ENCODE peak calls at places on chromosomes 3 and 15, in ten cellular contexts. One of them, this sample, is unnamed.

GRCh38 chr15:89023311-89023961 is 64.8 kb upstream of the ABHD2 start:
- DNase-seq in NCI-H774: no peak
- DNase-seq in ACHN: no peak
- DNase-seq in NB4: no peak
- DNase-seq in left cardiac atrium: no peak
- DNase-seq in HS-5: no peak
- DNase-seq in stimulated activated CD4-positive, alpha-beta T cell treated with anti-CD3 and anti-CD28 coated beads, Interleukin-2, amount 100 ng/mL, for 48 hours: no peak
- DNase-seq in body of pancreas: no peak
- DNase-seq in AG04450: no peak
- DNase-seq in stimulated activated CD8-positive, alpha-beta memory T cell treated with anti-CD3 and anti-CD28 coated beads, Interleukin-7, amount 100 ng/mL, for 24 hours: no peak
- DNase-seq in this sample: no peak

GRCh38 chr3:194439915-194440550 is 41.0 kb upstream of the GP5 start:
- DNase-seq in NCI-H774: peak; percentile 96
- DNase-seq in ACHN: no peak
- DNase-seq in NB4: no peak
- DNase-seq in left cardiac atrium: no peak
- DNase-seq in HS-5: no peak
- DNase-seq in stimulated activated CD4-positive, alpha-beta T cell treated with anti-CD3 and anti-CD28 coated beads, Interleukin-2, amount 100 ng/mL, for 48 hours: no peak
- DNase-seq in body of pancreas: no peak
- DNase-seq in AG04450: no peak
- DNase-seq in stimulated activated CD8-positive, alpha-beta memory T cell treated with anti-CD3 and anti-CD28 coated beads, Interleukin-7, amount 100 ng/mL, for 24 hours: no peak
- DNase-seq in this sample: no peak

GRCh38 chr15:98799991-98800390 is 151.7 kb downstream of the IGF1R start:
- DNase-seq in NCI-H774: no peak
- DNase-seq in ACHN: no peak
- DNase-seq in NB4: peak; percentile 26
- DNase-seq in left cardiac atrium: no peak
- DNase-seq in HS-5: no peak
- DNase-seq in stimulated activated CD4-positive, alpha-beta T cell treated with anti-CD3 and anti-CD28 coated beads, Interleukin-2, amount 100 ng/mL, for 48 hours: no peak
- DNase-seq in body of pancreas: no peak
- DNase-seq in AG04450: no peak
- DNase-seq in stimulated activated CD8-positive, alpha-beta memory T cell treated with anti-CD3 and anti-CD28 coated beads, Interleukin-7, amount 100 ng/mL, for 24 hours: no peak
- DNase-seq in this sample: no peak

GRCh38 chr3:7657214-7658112 is 796.5 kb downstream of the GRM7 start:
- DNase-seq in NCI-H774: no peak
- DNase-seq in ACHN: no peak
- DNase-seq in NB4: no peak
- DNase-seq in left cardiac atrium: no peak
- DNase-seq in HS-5: no peak
- DNase-seq in stimulated activated CD4-positive, alpha-beta T cell treated with anti-CD3 and anti-CD28 coated beads, Interleukin-2, amount 100 ng/mL, for 48 hours: no peak
- DNase-seq in body of pancreas: no peak
- DNase-seq in AG04450: no peak
- DNase-seq in stimulated activated CD8-positive, alpha-beta memory T cell treated with anti-CD3 and anti-CD28 coated beads, Interleukin-7, amount 100 ng/mL, for 24 hours: no peak
- DNase-seq in this sample: no peak

GRCh38 chr15:24146251-24146650 is 459.1 kb upstream of the NDN start:
- DNase-seq in NCI-H774: no peak
- DNase-seq in ACHN: no peak
- DNase-seq in NB4: no peak
- DNase-seq in left cardiac atrium: no peak
- DNase-seq in HS-5: no peak
- DNase-seq in stimulated activated CD4-positive, alpha-beta T cell treated with anti-CD3 and anti-CD28 coated beads, Interleukin-2, amount 100 ng/mL, for 48 hours: no peak
- DNase-seq in body of pancreas: no peak
- DNase-seq in AG04450: no peak
- DNase-seq in stimulated activated CD8-positive, alpha-beta memory T cell treated with anti-CD3 and anti-CD28 coated beads, Interleukin-7, amount 100 ng/mL, for 24 hours: no peak
- DNase-seq in this sample: no peak

GRCh38 chr3:28575100-28575747 is 226.6 kb upstream of the AZI2 start:
- DNase-seq in NCI-H774: peak; percentile 58
- DNase-seq in ACHN: no peak
- DNase-seq in NB4: no peak
- DNase-seq in left cardiac atrium: peak; percentile 23
- DNase-seq in HS-5: no peak
- DNase-seq in stimulated activated CD4-positive, alpha-beta T cell treated with anti-CD3 and anti-CD28 coated beads, Interleukin-2, amount 100 ng/mL, for 48 hours: no peak
- DNase-seq in body of pancreas: peak; percentile 27
- DNase-seq in AG04450: no peak
- DNase-seq in stimulated activated CD8-positive, alpha-beta memory T cell treated with anti-CD3 and anti-CD28 coated beads, Interleukin-7, amount 100 ng/mL, for 24 hours: no peak
- DNase-seq in this sample: peak; percentile 26

GRCh38 chr3:110521019-110521418 is 550.6 kb upstream of the NECTIN3 start:
- DNase-seq in NCI-H774: no peak
- DNase-seq in ACHN: no peak
- DNase-seq in NB4: no peak
- DNase-seq in left cardiac atrium: no peak
- DNase-seq in HS-5: peak; percentile 90
- DNase-seq in stimulated activated CD4-positive, alpha-beta T cell treated with anti-CD3 and anti-CD28 coated beads, Interleukin-2, amount 100 ng/mL, for 48 hours: no peak
- DNase-seq in body of pancreas: no peak
- DNase-seq in AG04450: peak; percentile 85
- DNase-seq in stimulated activated CD8-positive, alpha-beta memory T cell treated with anti-CD3 and anti-CD28 coated beads, Interleukin-7, amount 100 ng/mL, for 24 hours: no peak
- DNase-seq in this sample: no peak

GRCh38 chr15:74318376-74319137 is 48.9 kb downstream of the CYP11A1 start:
- DNase-seq in NCI-H774: peak; percentile 67
- DNase-seq in ACHN: no peak
- DNase-seq in NB4: peak; percentile 96
- DNase-seq in left cardiac atrium: no peak
- DNase-seq in HS-5: no peak
- DNase-seq in stimulated activated CD4-positive, alpha-beta T cell treated with anti-CD3 and anti-CD28 coated beads, Interleukin-2, amount 100 ng/mL, for 48 hours: no peak
- DNase-seq in body of pancreas: no peak
- DNase-seq in AG04450: no peak
- DNase-seq in stimulated activated CD8-positive, alpha-beta memory T cell treated with anti-CD3 and anti-CD28 coated beads, Interleukin-7, amount 100 ng/mL, for 24 hours: no peak
- DNase-seq in this sample: no peak

GRCh38 chr3:43699864-43700263 is 9.1 kb downstream of the ABHD5 start:
- DNase-seq in NCI-H774: no peak
- DNase-seq in ACHN: peak; percentile 39
- DNase-seq in NB4: no peak
- DNase-seq in left cardiac atrium: no peak
- DNase-seq in HS-5: no peak
- DNase-seq in stimulated activated CD4-positive, alpha-beta T cell treated with anti-CD3 and anti-CD28 coated beads, Interleukin-2, amount 100 ng/mL, for 48 hours: no peak
- DNase-seq in body of pancreas: no peak
- DNase-seq in AG04450: no peak
- DNase-seq in stimulated activated CD8-positive, alpha-beta memory T cell treated with anti-CD3 and anti-CD28 coated beads, Interleukin-7, amount 100 ng/mL, for 24 hours: no peak
- DNase-seq in this sample: no peak

GRCh38 chr3:169575381-169575780 is 88.1 kb downstream of the MECOM start:
- DNase-seq in NCI-H774: no peak
- DNase-seq in ACHN: no peak
- DNase-seq in NB4: no peak
- DNase-seq in left cardiac atrium: peak; percentile 58
- DNase-seq in HS-5: peak; percentile 60
- DNase-seq in stimulated activated CD4-positive, alpha-beta T cell treated with anti-CD3 and anti-CD28 coated beads, Interleukin-2, amount 100 ng/mL, for 48 hours: no peak
- DNase-seq in body of pancreas: no peak
- DNase-seq in AG04450: no peak
- DNase-seq in stimulated activated CD8-positive, alpha-beta memory T cell treated with anti-CD3 and anti-CD28 coated beads, Interleukin-7, amount 100 ng/mL, for 24 hours: no peak
- DNase-seq in this sample: peak; percentile 26

GRCh38 chr15:63628123-63628822 is 31.1 kb downstream of the FBXL22 start:
- DNase-seq in NCI-H774: no peak
- DNase-seq in ACHN: no peak
- DNase-seq in NB4: no peak
- DNase-seq in left cardiac atrium: no peak
- DNase-seq in HS-5: no peak
- DNase-seq in stimulated activated CD4-positive, alpha-beta T cell treated with anti-CD3 and anti-CD28 coated beads, Interleukin-2, amount 100 ng/mL, for 48 hours: no peak
- DNase-seq in body of pancreas: no peak
- DNase-seq in AG04450: no peak
- DNase-seq in stimulated activated CD8-positive, alpha-beta memory T cell treated with anti-CD3 and anti-CD28 coated beads, Interleukin-7, amount 100 ng/mL, for 24 hours: no peak
- DNase-seq in this sample: no peak

GRCh38 chr15:39333393-39333792 is 247.5 kb upstream of the THBS1 start:
- DNase-seq in NCI-H774: no peak
- DNase-seq in ACHN: no peak
- DNase-seq in NB4: no peak
- DNase-seq in left cardiac atrium: no peak
- DNase-seq in HS-5: no peak
- DNase-seq in stimulated activated CD4-positive, alpha-beta T cell treated with anti-CD3 and anti-CD28 coated beads, Interleukin-2, amount 100 ng/mL, for 48 hours: no peak
- DNase-seq in body of pancreas: no peak
- DNase-seq in AG04450: no peak
- DNase-seq in stimulated activated CD8-positive, alpha-beta memory T cell treated with anti-CD3 and anti-CD28 coated beads, Interleukin-7, amount 100 ng/mL, for 24 hours: no peak
- DNase-seq in this sample: no peak

GRCh38 chr3:193972816-193973215 is 163.1 kb upstream of the HES1 start:
- DNase-seq in NCI-H774: no peak
- DNase-seq in ACHN: no peak
- DNase-seq in NB4: no peak
- DNase-seq in left cardiac atrium: no peak
- DNase-seq in HS-5: no peak
- DNase-seq in stimulated activated CD4-positive, alpha-beta T cell treated with anti-CD3 and anti-CD28 coated beads, Interleukin-2, amount 100 ng/mL, for 48 hours: no peak
- DNase-seq in body of pancreas: no peak
- DNase-seq in AG04450: no peak
- DNase-seq in stimulated activated CD8-positive, alpha-beta memory T cell treated with anti-CD3 and anti-CD28 coated beads, Interleukin-7, amount 100 ng/mL, for 24 hours: no peak
- DNase-seq in this sample: no peak

GRCh38 chr3:46097691-46098241 is 70.5 kb upstream of the XCR1 start:
- DNase-seq in NCI-H774: no peak
- DNase-seq in ACHN: no peak
- DNase-seq in NB4: peak; percentile 98
- DNase-seq in left cardiac atrium: no peak
- DNase-seq in HS-5: no peak
- DNase-seq in stimulated activated CD4-positive, alpha-beta T cell treated with anti-CD3 and anti-CD28 coated beads, Interleukin-2, amount 100 ng/mL, for 48 hours: peak; percentile 35
- DNase-seq in body of pancreas: no peak
- DNase-seq in AG04450: no peak
- DNase-seq in stimulated activated CD8-positive, alpha-beta memory T cell treated with anti-CD3 and anti-CD28 coated beads, Interleukin-7, amount 100 ng/mL, for 24 hours: no peak
- DNase-seq in this sample: no peak

GRCh38 chr3:23455775-23456174 is 252.6 kb downstream of the UBE2E2 start:
- DNase-seq in NCI-H774: no peak
- DNase-seq in ACHN: no peak
- DNase-seq in NB4: peak; percentile 59
- DNase-seq in left cardiac atrium: no peak
- DNase-seq in HS-5: peak; percentile 44
- DNase-seq in stimulated activated CD4-positive, alpha-beta T cell treated with anti-CD3 and anti-CD28 coated beads, Interleukin-2, amount 100 ng/mL, for 48 hours: no peak
- DNase-seq in body of pancreas: no peak
- DNase-seq in AG04450: peak; percentile 39
- DNase-seq in stimulated activated CD8-positive, alpha-beta memory T cell treated with anti-CD3 and anti-CD28 coated beads, Interleukin-7, amount 100 ng/mL, for 24 hours: no peak
- DNase-seq in this sample: no peak

GRCh38 chr3:152113413-152113812 is 155.3 kb upstream of the MBNL1 start:
- DNase-seq in NCI-H774: no peak
- DNase-seq in ACHN: no peak
- DNase-seq in NB4: no peak
- DNase-seq in left cardiac atrium: no peak
- DNase-seq in HS-5: no peak
- DNase-seq in stimulated activated CD4-positive, alpha-beta T cell treated with anti-CD3 and anti-CD28 coated beads, Interleukin-2, amount 100 ng/mL, for 48 hours: no peak
- DNase-seq in body of pancreas: no peak
- DNase-seq in AG04450: no peak
- DNase-seq in stimulated activated CD8-positive, alpha-beta memory T cell treated with anti-CD3 and anti-CD28 coated beads, Interleukin-7, amount 100 ng/mL, for 24 hours: no peak
- DNase-seq in this sample: no peak

GRCh38 chr3:135618123-135618522 is 347.4 kb upstream of the PPP2R3A start:
- DNase-seq in NCI-H774: peak; percentile 25
- DNase-seq in ACHN: no peak
- DNase-seq in NB4: no peak
- DNase-seq in left cardiac atrium: no peak
- DNase-seq in HS-5: no peak
- DNase-seq in stimulated activated CD4-positive, alpha-beta T cell treated with anti-CD3 and anti-CD28 coated beads, Interleukin-2, amount 100 ng/mL, for 48 hours: no peak
- DNase-seq in body of pancreas: no peak
- DNase-seq in AG04450: no peak
- DNase-seq in stimulated activated CD8-positive, alpha-beta memory T cell treated with anti-CD3 and anti-CD28 coated beads, Interleukin-7, amount 100 ng/mL, for 24 hours: no peak
- DNase-seq in this sample: no peak

GRCh38 chr3:87191175-87191574 is 35.9 kb upstream of the CHMP2B start:
- DNase-seq in NCI-H774: no peak
- DNase-seq in ACHN: no peak
- DNase-seq in NB4: no peak
- DNase-seq in left cardiac atrium: no peak
- DNase-seq in HS-5: no peak
- DNase-seq in stimulated activated CD4-positive, alpha-beta T cell treated with anti-CD3 and anti-CD28 coated beads, Interleukin-2, amount 100 ng/mL, for 48 hours: no peak
- DNase-seq in body of pancreas: no peak
- DNase-seq in AG04450: no peak
- DNase-seq in stimulated activated CD8-positive, alpha-beta memory T cell treated with anti-CD3 and anti-CD28 coated beads, Interleukin-7, amount 100 ng/mL, for 24 hours: no peak
- DNase-seq in this sample: no peak

GRCh38 chr3:167520656-167521360 is 47.0 kb upstream of the SERPINI2 start:
- DNase-seq in NCI-H774: no peak
- DNase-seq in ACHN: no peak
- DNase-seq in NB4: peak; percentile 85
- DNase-seq in left cardiac atrium: no peak
- DNase-seq in HS-5: no peak
- DNase-seq in stimulated activated CD4-positive, alpha-beta T cell treated with anti-CD3 and anti-CD28 coated beads, Interleukin-2, amount 100 ng/mL, for 48 hours: no peak
- DNase-seq in body of pancreas: no peak
- DNase-seq in AG04450: no peak
- DNase-seq in stimulated activated CD8-positive, alpha-beta memory T cell treated with anti-CD3 and anti-CD28 coated beads, Interleukin-7, amount 100 ng/mL, for 24 hours: no peak
- DNase-seq in this sample: no peak

GRCh38 chr3:110021659-110022058 is 684.3 kb upstream of the DPPA4 start:
- DNase-seq in NCI-H774: no peak
- DNase-seq in ACHN: no peak
- DNase-seq in NB4: no peak
- DNase-seq in left cardiac atrium: no peak
- DNase-seq in HS-5: no peak
- DNase-seq in stimulated activated CD4-positive, alpha-beta T cell treated with anti-CD3 and anti-CD28 coated beads, Interleukin-2, amount 100 ng/mL, for 48 hours: no peak
- DNase-seq in body of pancreas: no peak
- DNase-seq in AG04450: no peak
- DNase-seq in stimulated activated CD8-positive, alpha-beta memory T cell treated with anti-CD3 and anti-CD28 coated beads, Interleukin-7, amount 100 ng/mL, for 24 hours: no peak
- DNase-seq in this sample: no peak

GRCh38 chr15:63462053-63462452 is 42.3 kb upstream of the USP3 start:
- DNase-seq in NCI-H774: no peak
- DNase-seq in ACHN: peak; percentile 44
- DNase-seq in NB4: no peak
- DNase-seq in left cardiac atrium: no peak
- DNase-seq in HS-5: no peak
- DNase-seq in stimulated activated CD4-positive, alpha-beta T cell treated with anti-CD3 and anti-CD28 coated beads, Interleukin-2, amount 100 ng/mL, for 48 hours: no peak
- DNase-seq in body of pancreas: no peak
- DNase-seq in AG04450: peak; percentile 24
- DNase-seq in stimulated activated CD8-positive, alpha-beta memory T cell treated with anti-CD3 and anti-CD28 coated beads, Interleukin-7, amount 100 ng/mL, for 24 hours: no peak
- DNase-seq in this sample: no peak

GRCh38 chr15:82891025-82891390 is 61.5 kb downstream of the HOMER2 start:
- DNase-seq in NCI-H774: no peak
- DNase-seq in ACHN: no peak
- DNase-seq in NB4: no peak
- DNase-seq in left cardiac atrium: no peak
- DNase-seq in HS-5: no peak
- DNase-seq in stimulated activated CD4-positive, alpha-beta T cell treated with anti-CD3 and anti-CD28 coated beads, Interleukin-2, amount 100 ng/mL, for 48 hours: no peak
- DNase-seq in body of pancreas: no peak
- DNase-seq in AG04450: no peak
- DNase-seq in stimulated activated CD8-positive, alpha-beta memory T cell treated with anti-CD3 and anti-CD28 coated beads, Interleukin-7, amount 100 ng/mL, for 24 hours: no peak
- DNase-seq in this sample: peak; percentile 39

GRCh38 chr3:16127257-16127656 is 47.2 kb upstream of the GALNT15 start:
- DNase-seq in NCI-H774: no peak
- DNase-seq in ACHN: no peak
- DNase-seq in NB4: no peak
- DNase-seq in left cardiac atrium: no peak
- DNase-seq in HS-5: no peak
- DNase-seq in stimulated activated CD4-positive, alpha-beta T cell treated with anti-CD3 and anti-CD28 coated beads, Interleukin-2, amount 100 ng/mL, for 48 hours: no peak
- DNase-seq in body of pancreas: no peak
- DNase-seq in AG04450: no peak
- DNase-seq in stimulated activated CD8-positive, alpha-beta memory T cell treated with anti-CD3 and anti-CD28 coated beads, Interleukin-7, amount 100 ng/mL, for 24 hours: no peak
- DNase-seq in this sample: no peak

GRCh38 chr3:71629289-71630252 is 46.0 kb upstream of the FOXP1 start:
- DNase-seq in NCI-H774: no peak
- DNase-seq in ACHN: no peak
- DNase-seq in NB4: peak; percentile 46
- DNase-seq in left cardiac atrium: no peak
- DNase-seq in HS-5: peak; percentile 43
- DNase-seq in stimulated activated CD4-positive, alpha-beta T cell treated with anti-CD3 and anti-CD28 coated beads, Interleukin-2, amount 100 ng/mL, for 48 hours: no peak
- DNase-seq in body of pancreas: no peak
- DNase-seq in AG04450: peak; percentile 33
- DNase-seq in stimulated activated CD8-positive, alpha-beta memory T cell treated with anti-CD3 and anti-CD28 coated beads, Interleukin-7, amount 100 ng/mL, for 24 hours: no peak
- DNase-seq in this sample: no peak

GRCh38 chr3:173685471-173685870 is 287.9 kb downstream of the NLGN1 start:
- DNase-seq in NCI-H774: no peak
- DNase-seq in ACHN: peak; percentile 93
- DNase-seq in NB4: no peak
- DNase-seq in left cardiac atrium: no peak
- DNase-seq in HS-5: no peak
- DNase-seq in stimulated activated CD4-positive, alpha-beta T cell treated with anti-CD3 and anti-CD28 coated beads, Interleukin-2, amount 100 ng/mL, for 48 hours: no peak
- DNase-seq in body of pancreas: no peak
- DNase-seq in AG04450: no peak
- DNase-seq in stimulated activated CD8-positive, alpha-beta memory T cell treated with anti-CD3 and anti-CD28 coated beads, Interleukin-7, amount 100 ng/mL, for 24 hours: no peak
- DNase-seq in this sample: no peak

GRCh38 chr3:143443851-143444331 is 324.3 kb downstream of the CHST2 start:
- DNase-seq in NCI-H774: no peak
- DNase-seq in ACHN: peak; percentile 93
- DNase-seq in NB4: peak; percentile 92
- DNase-seq in left cardiac atrium: peak; percentile 68
- DNase-seq in HS-5: peak; percentile 96
- DNase-seq in stimulated activated CD4-positive, alpha-beta T cell treated with anti-CD3 and anti-CD28 coated beads, Interleukin-2, amount 100 ng/mL, for 48 hours: no peak
- DNase-seq in body of pancreas: no peak
- DNase-seq in AG04450: peak; percentile 78
- DNase-seq in stimulated activated CD8-positive, alpha-beta memory T cell treated with anti-CD3 and anti-CD28 coated beads, Interleukin-7, amount 100 ng/mL, for 24 hours: no peak
- DNase-seq in this sample: peak; percentile 47

GRCh38 chr3:129486057-129487035 is 42.1 kb upstream of the RHO start:
- DNase-seq in NCI-H774: no peak
- DNase-seq in ACHN: no peak
- DNase-seq in NB4: no peak
- DNase-seq in left cardiac atrium: no peak
- DNase-seq in HS-5: no peak
- DNase-seq in stimulated activated CD4-positive, alpha-beta T cell treated with anti-CD3 and anti-CD28 coated beads, Interleukin-2, amount 100 ng/mL, for 48 hours: no peak
- DNase-seq in body of pancreas: no peak
- DNase-seq in AG04450: peak; percentile 44
- DNase-seq in stimulated activated CD8-positive, alpha-beta memory T cell treated with anti-CD3 and anti-CD28 coated beads, Interleukin-7, amount 100 ng/mL, for 24 hours: no peak
- DNase-seq in this sample: no peak

GRCh38 chr15:25134546-25134945 is 179.8 kb downstream of the SNRPN start:
- DNase-seq in NCI-H774: no peak
- DNase-seq in ACHN: no peak
- DNase-seq in NB4: peak; percentile 1
- DNase-seq in left cardiac atrium: no peak
- DNase-seq in HS-5: no peak
- DNase-seq in stimulated activated CD4-positive, alpha-beta T cell treated with anti-CD3 and anti-CD28 coated beads, Interleukin-2, amount 100 ng/mL, for 48 hours: no peak
- DNase-seq in body of pancreas: no peak
- DNase-seq in AG04450: peak; percentile 2
- DNase-seq in stimulated activated CD8-positive, alpha-beta memory T cell treated with anti-CD3 and anti-CD28 coated beads, Interleukin-7, amount 100 ng/mL, for 24 hours: no peak
- DNase-seq in this sample: no peak

This sample was measured in stomach.